ENCODE peak calls at places on chromosomes 13 and 19, in four cellular contexts. One of them, this sample, is unnamed. For H3K36me3, the result is how much of the 10 kb centered on the place peaks cover.

GRCh38 chr13:67238277-67238859 is 8.2 kb upstream of the PCDH9 start:
- DNase-seq in effector memory CD4-positive, alpha-beta T cell: no peak
- DNase-seq in CD8-positive, alpha-beta T cell: no peak
- DNase-seq in left lung: no peak
- DNase-seq in this sample: no peak

GRCh38 chr13:104757712-104758111 is 1691.5 kb upstream of the SLC10A2 start:
- DNase-seq in effector memory CD4-positive, alpha-beta T cell: no peak
- DNase-seq in CD8-positive, alpha-beta T cell: no peak
- DNase-seq in left lung: no peak
- DNase-seq in this sample: no peak

GRCh38 chr13:72523049-72523448 is 204.4 kb downstream of the MZT1 start:
- DNase-seq in effector memory CD4-positive, alpha-beta T cell: no peak
- DNase-seq in left lung: no peak
- DNase-seq in CD8-positive, alpha-beta T cell: no peak
- DNase-seq in this sample: no peak

GRCh38 chr19:15254547-15254946 is 22.3 kb upstream of the EPHX3 start:
- DNase-seq in left lung: no peak
- DNase-seq in effector memory CD4-positive, alpha-beta T cell: no peak
- DNase-seq in CD8-positive, alpha-beta T cell: no peak
- DNase-seq in this sample: no peak

GRCh38 chr19:27966390-27966816 is 1246.5 kb downstream of the UQCRFS1 start:
- DNase-seq in CD8-positive, alpha-beta T cell: no peak
- DNase-seq in effector memory CD4-positive, alpha-beta T cell: no peak
- DNase-seq in left lung: no peak
- DNase-seq in this sample: no peak

GRCh38 chr19:32018014-32018413 is 327.4 kb upstream of the ZNF507 start:
- DNase-seq in effector memory CD4-positive, alpha-beta T cell: no peak
- DNase-seq in left lung: no peak
- DNase-seq in CD8-positive, alpha-beta T cell: no peak
- DNase-seq in this sample: no peak

GRCh38 chr19:682678-683320 is 6.6 kb downstream of the FSTL3 start:
- DNase-seq in left lung: no peak
- DNase-seq in effector memory CD4-positive, alpha-beta T cell: no peak
- DNase-seq in CD8-positive, alpha-beta T cell: no peak
- DNase-seq in this sample: no peak

GRCh38 chr19:49553451-49554271 is 25.9 kb downstream of the RCN3 start:
- DNase-seq in left lung: no peak
- DNase-seq in CD8-positive, alpha-beta T cell: no peak
- DNase-seq in effector memory CD4-positive, alpha-beta T cell: no peak
- DNase-seq in this sample: no peak

GRCh38 chr19:15331419-15332310 is 674 bp downstream of the BRD4 start:
- DNase-seq in CD8-positive, alpha-beta T cell: peak
- DNase-seq in effector memory CD4-positive, alpha-beta T cell: peak
- DNase-seq in left lung: peak
- DNase-seq in this sample: peak

GRCh38 chr13:34156841-34157365 is 339.0 kb downstream of the RFC3 start:
- DNase-seq in left lung: peak
- DNase-seq in effector memory CD4-positive, alpha-beta T cell: no peak
- DNase-seq in CD8-positive, alpha-beta T cell: no peak
- DNase-seq in this sample: no peak

GRCh38 chr19:43774103-43774939 is 6.5 kb downstream of the KCNN4 start:
- DNase-seq in left lung: peak
- DNase-seq in effector memory CD4-positive, alpha-beta T cell: no peak
- DNase-seq in CD8-positive, alpha-beta T cell: no peak
- DNase-seq in this sample: no peak

GRCh38 chr19:15101479-15102082 is 5.6 kb upstream of the SYDE1 start:
- DNase-seq in CD8-positive, alpha-beta T cell: peak
- DNase-seq in effector memory CD4-positive, alpha-beta T cell: no peak
- DNase-seq in left lung: no peak
- DNase-seq in this sample: peak

GRCh38 chr19:55641376-55642152 is 762 bp downstream of the ZNF580 start:
- DNase-seq in left lung: peak
- DNase-seq in effector memory CD4-positive, alpha-beta T cell: no peak
- DNase-seq in CD8-positive, alpha-beta T cell: peak
- DNase-seq in this sample: no peak

GRCh38 chr19:48858984-48859710 is 9.3 kb downstream of the PLEKHA4 start:
- DNase-seq in CD8-positive, alpha-beta T cell: peak
- DNase-seq in effector memory CD4-positive, alpha-beta T cell: peak
- DNase-seq in left lung: peak
- DNase-seq in this sample: peak

GRCh38 chr13:41200126-41200525 is 5.8 kb upstream of the KBTBD7 start:
- DNase-seq in effector memory CD4-positive, alpha-beta T cell: no peak
- DNase-seq in CD8-positive, alpha-beta T cell: no peak
- DNase-seq in left lung: no peak
- DNase-seq in this sample: no peak

GRCh38 chr13:22454586-22454985 is 726.2 kb upstream of the SGCG start:
- DNase-seq in left lung: no peak
- DNase-seq in effector memory CD4-positive, alpha-beta T cell: no peak
- DNase-seq in CD8-positive, alpha-beta T cell: no peak
- DNase-seq in this sample: no peak

GRCh38 chr13:106376411-106377112 is 158.9 kb downstream of the EFNB2 start:
- DNase-seq in left lung: no peak
- DNase-seq in effector memory CD4-positive, alpha-beta T cell: no peak
- DNase-seq in CD8-positive, alpha-beta T cell: no peak
- DNase-seq in this sample: no peak

GRCh38 chr19:45076029-45076850 is at the start of gene ZNF296:
- DNase-seq in CD8-positive, alpha-beta T cell: peak
- DNase-seq in effector memory CD4-positive, alpha-beta T cell: peak
- DNase-seq in left lung: peak
- DNase-seq in this sample: peak

GRCh38 chr13:39765801-39766463 is 110.5 kb downstream of the COG6 start:
- DNase-seq in effector memory CD4-positive, alpha-beta T cell: no peak
- DNase-seq in CD8-positive, alpha-beta T cell: no peak
- DNase-seq in left lung: no peak
- DNase-seq in this sample: no peak

GRCh38 chr19:6667114-6667627 is 2.8 kb downstream of the TNFSF14 start:
- DNase-seq in effector memory CD4-positive, alpha-beta T cell: peak
- DNase-seq in CD8-positive, alpha-beta T cell: peak
- DNase-seq in left lung: peak
- DNase-seq in this sample: peak

GRCh38 chr13:21079206-21079605 is 17.8 kb upstream of the LATS2 start:
- DNase-seq in left lung: no peak
- DNase-seq in effector memory CD4-positive, alpha-beta T cell: no peak
- DNase-seq in CD8-positive, alpha-beta T cell: no peak
- DNase-seq in this sample: no peak

GRCh38 chr13:77737583-77738200 is 40.2 kb downstream of the SLAIN1 start:
- DNase-seq in left lung: no peak
- DNase-seq in CD8-positive, alpha-beta T cell: no peak
- DNase-seq in effector memory CD4-positive, alpha-beta T cell: no peak
- DNase-seq in this sample: no peak

GRCh38 chr13:59635591-59635990 is 528.1 kb downstream of the DIAPH3 start:
- DNase-seq in CD8-positive, alpha-beta T cell: no peak
- DNase-seq in left lung: no peak
- DNase-seq in effector memory CD4-positive, alpha-beta T cell: no peak
- DNase-seq in this sample: no peak

GRCh38 chr19:33278403-33279269 is 23.7 kb downstream of the CEBPA start:
- DNase-seq in left lung: peak
- DNase-seq in effector memory CD4-positive, alpha-beta T cell: no peak
- DNase-seq in CD8-positive, alpha-beta T cell: no peak
- DNase-seq in this sample: no peak

GRCh38 chr13:111459803-111460547 is 139.5 kb downstream of the TEX29 start:
- DNase-seq in effector memory CD4-positive, alpha-beta T cell: no peak
- DNase-seq in left lung: no peak
- DNase-seq in CD8-positive, alpha-beta T cell: no peak
- DNase-seq in this sample: no peak

GRCh38 chr19:452829-453228 is 8.0 kb downstream of the SHC2 start:
- DNase-seq in left lung: peak
- DNase-seq in effector memory CD4-positive, alpha-beta T cell: no peak
- DNase-seq in CD8-positive, alpha-beta T cell: no peak
- DNase-seq in this sample: no peak

GRCh38 chr19:55341191-55342043 is 1.7 kb downstream of the KMT5C start:
- DNase-seq in left lung: peak
- DNase-seq in effector memory CD4-positive, alpha-beta T cell: no peak
- DNase-seq in CD8-positive, alpha-beta T cell: no peak
- DNase-seq in this sample: peak

GRCh38 chr13:29046588-29046987 is 226.4 kb downstream of the MTUS2 start:
- DNase-seq in left lung: no peak
- DNase-seq in effector memory CD4-positive, alpha-beta T cell: no peak
- DNase-seq in CD8-positive, alpha-beta T cell: no peak
- DNase-seq in this sample: no peak

GRCh38 chr13:112332727-112333126 is 43.4 kb upstream of the SPACA7 start:
- DNase-seq in left lung: no peak
- DNase-seq in CD8-positive, alpha-beta T cell: no peak
- DNase-seq in effector memory CD4-positive, alpha-beta T cell: no peak
- DNase-seq in this sample: no peak

GRCh38 chr19:48417436-48417835 is 24.0 kb downstream of the GRIN2D start:
- DNase-seq in CD8-positive, alpha-beta T cell: no peak
- DNase-seq in effector memory CD4-positive, alpha-beta T cell: no peak
- DNase-seq in left lung: peak
- DNase-seq in this sample: no peak

GRCh38 chr13:110137677-110138008 is 169.3 kb downstream of the COL4A1 start:
- DNase-seq in effector memory CD4-positive, alpha-beta T cell: no peak
- DNase-seq in CD8-positive, alpha-beta T cell: no peak
- DNase-seq in left lung: no peak
- DNase-seq in this sample: no peak

GRCh38 chr13:36841411-36841810 is 22.4 kb downstream of the RFXAP start:
- DNase-seq in effector memory CD4-positive, alpha-beta T cell: no peak
- DNase-seq in left lung: no peak
- DNase-seq in CD8-positive, alpha-beta T cell: no peak
- DNase-seq in this sample: no peak

GRCh38 chr13:25688524-25688923 is 316.8 kb downstream of the ATP8A2 start:
- DNase-seq in CD8-positive, alpha-beta T cell: no peak
- DNase-seq in effector memory CD4-positive, alpha-beta T cell: no peak
- DNase-seq in left lung: no peak
- DNase-seq in this sample: no peak

GRCh38 chr13:25692156-25692555 is 320.4 kb downstream of the ATP8A2 start:
- DNase-seq in CD8-positive, alpha-beta T cell: no peak
- DNase-seq in effector memory CD4-positive, alpha-beta T cell: no peak
- DNase-seq in left lung: no peak
- DNase-seq in this sample: no peak

GRCh38 chr13:25689539-25689938 is 317.8 kb downstream of the ATP8A2 start:
- DNase-seq in effector memory CD4-positive, alpha-beta T cell: no peak
- DNase-seq in left lung: no peak
- DNase-seq in CD8-positive, alpha-beta T cell: no peak
- DNase-seq in this sample: no peak

GRCh38 chr13:25690582-25690981 is 318.8 kb downstream of the ATP8A2 start:
- DNase-seq in effector memory CD4-positive, alpha-beta T cell: no peak
- DNase-seq in CD8-positive, alpha-beta T cell: no peak
- DNase-seq in left lung: no peak
- DNase-seq in this sample: no peak

GRCh38 chr13:25691654-25692053 is 319.9 kb downstream of the ATP8A2 start:
- DNase-seq in CD8-positive, alpha-beta T cell: no peak
- DNase-seq in effector memory CD4-positive, alpha-beta T cell: no peak
- DNase-seq in left lung: no peak
- DNase-seq in this sample: no peak
- H3K4me3 ChIP-seq in CD8-positive, alpha-beta T cell: no peak
- H3K4me3 ChIP-seq in effector memory CD4-positive, alpha-beta T cell: no peak
- H3K4me3 ChIP-seq in left lung: no peak
- H3K4me3 ChIP-seq in this sample: no peak

GRCh38 chr13:68257111-68257842 is 1027.1 kb upstream of the PCDH9 start:
- DNase-seq in effector memory CD4-positive, alpha-beta T cell: no peak
- DNase-seq in CD8-positive, alpha-beta T cell: no peak
- DNase-seq in left lung: peak
- DNase-seq in this sample: no peak

GRCh38 chr13:68254151-68254550 is 1024.0 kb upstream of the PCDH9 start:
- DNase-seq in effector memory CD4-positive, alpha-beta T cell: no peak
- DNase-seq in CD8-positive, alpha-beta T cell: no peak
- DNase-seq in left lung: no peak
- DNase-seq in this sample: no peak
- H3K36me3 ChIP-seq in effector memory CD4-positive, alpha-beta T cell: under half
- H3K36me3 ChIP-seq in CD8-positive, alpha-beta T cell: under half
- H3K36me3 ChIP-seq in left lung: under half
- H3K36me3 ChIP-seq in this sample: under half

GRCh38 chr19:40264314-40265054 is 20.7 kb downstream of the AKT2 start:
- DNase-seq in left lung: no peak
- DNase-seq in effector memory CD4-positive, alpha-beta T cell: no peak
- DNase-seq in CD8-positive, alpha-beta T cell: no peak
- DNase-seq in this sample: no peak

GRCh38 chr19:40265763-40266099 is 19.4 kb downstream of the AKT2 start:
- DNase-seq in CD8-positive, alpha-beta T cell: no peak
- DNase-seq in left lung: no peak
- DNase-seq in effector memory CD4-positive, alpha-beta T cell: no peak
- DNase-seq in this sample: no peak

GRCh38 chr19:40265055-40265762 is 19.9 kb downstream of the AKT2 start:
- DNase-seq in left lung: no peak
- DNase-seq in effector memory CD4-positive, alpha-beta T cell: no peak
- DNase-seq in CD8-positive, alpha-beta T cell: no peak
- DNase-seq in this sample: no peak

GRCh38 chr19:40262422-40262821 is 22.7 kb downstream of the AKT2 start:
- DNase-seq in effector memory CD4-positive, alpha-beta T cell: no peak
- DNase-seq in CD8-positive, alpha-beta T cell: no peak
- DNase-seq in left lung: no peak
- DNase-seq in this sample: no peak

GRCh38 chr19:40263440-40264313 is 21.5 kb downstream of the AKT2 start:
- DNase-seq in CD8-positive, alpha-beta T cell: no peak
- DNase-seq in effector memory CD4-positive, alpha-beta T cell: no peak
- DNase-seq in left lung: no peak
- DNase-seq in this sample: no peak
- H3K27ac ChIP-seq in CD8-positive, alpha-beta T cell: no peak
- H3K27ac ChIP-seq in effector memory CD4-positive, alpha-beta T cell: no peak
- H3K27ac ChIP-seq in left lung: no peak
- H3K27ac ChIP-seq in this sample: no peak

DNA sequence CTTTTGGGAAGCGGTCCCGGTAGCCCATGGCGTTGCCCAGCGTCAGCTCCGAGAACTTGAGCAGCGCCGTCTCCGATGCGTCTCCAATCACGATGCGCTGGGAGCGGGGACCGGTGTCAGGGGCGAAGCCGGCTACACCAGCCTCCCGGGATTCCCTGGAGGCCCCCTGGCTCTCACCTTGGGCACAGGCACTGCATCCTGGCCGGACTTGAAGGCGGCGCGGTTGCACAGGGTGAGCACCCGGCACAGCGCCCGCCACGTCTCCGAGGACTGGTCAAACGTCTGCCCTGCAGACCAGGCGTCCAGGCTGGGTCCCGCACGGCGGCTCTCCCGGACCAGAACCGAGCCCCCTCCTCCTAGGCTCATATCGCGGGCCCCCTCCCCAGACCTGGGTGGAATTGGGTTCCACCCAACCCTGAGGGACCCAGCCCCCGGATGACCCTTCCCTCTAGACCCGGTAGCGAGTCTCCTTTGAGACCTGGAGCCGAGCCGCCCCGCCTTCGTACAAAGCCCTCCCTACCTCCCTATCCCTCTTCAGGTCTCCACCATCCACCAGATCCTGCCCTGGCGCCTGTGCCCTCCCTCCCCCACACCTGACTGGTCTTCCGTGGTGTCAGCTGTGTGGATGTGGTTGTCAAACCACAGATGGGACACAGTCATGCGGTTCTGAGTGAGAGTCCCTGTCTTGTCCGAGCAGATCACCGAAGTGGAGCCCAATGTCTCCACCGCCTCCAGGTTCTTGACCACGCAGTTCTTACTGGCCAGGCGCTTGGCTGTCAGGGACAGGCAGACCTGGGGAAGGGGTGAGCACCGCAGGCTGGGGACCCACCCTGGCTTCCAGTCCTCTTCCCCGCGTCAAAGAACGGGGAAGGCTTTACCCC is 4.8 kb downstream of the ATP4A start:
- DNase-seq in CD8-positive, alpha-beta T cell: no peak
- DNase-seq in effector memory CD4-positive, alpha-beta T cell: no peak
- DNase-seq in left lung: peak
- DNase-seq in this sample: no peak
- H3K4me3 ChIP-seq in CD8-positive, alpha-beta T cell: peak
- H3K4me3 ChIP-seq in effector memory CD4-positive, alpha-beta T cell: peak
- H3K4me3 ChIP-seq in left lung: peak
- H3K4me3 ChIP-seq in this sample: no peak

This sample was measured in CD8-positive, alpha-beta memory T cell.